ENCODE peak calls at places on chromosome 15, in seven cellular contexts. One of them, this sample, is unnamed.

GRCh38 chr15:81888748-81889479 is 156.9 kb downstream of the MEX3B start:
- DNase-seq in mesendoderm: no peak
- DNase-seq in IMR-90: peak; percentile 76
- DNase-seq in NCI-H774: no peak
- DNase-seq in frontal cortex: no peak
- DNase-seq in pons: no peak
- DNase-seq in Panc1: no peak
- DNase-seq in this sample: no peak

GRCh38 chr15:57994468-57995154 is 70.9 kb downstream of the ALDH1A2 start:
- DNase-seq in mesendoderm: no peak
- DNase-seq in IMR-90: no peak
- DNase-seq in NCI-H774: peak; percentile 32
- DNase-seq in frontal cortex: no peak
- DNase-seq in pons: no peak
- DNase-seq in Panc1: no peak
- DNase-seq in this sample: no peak

GRCh38 chr15:29102911-29103824 is 166.5 kb downstream of the NSMCE3 start:
- DNase-seq in mesendoderm: peak; percentile 52
- DNase-seq in IMR-90: no peak
- DNase-seq in NCI-H774: no peak
- DNase-seq in frontal cortex: no peak
- DNase-seq in pons: no peak
- DNase-seq in Panc1: no peak
- DNase-seq in this sample: peak; percentile 78

GRCh38 chr15:79769081-79769481 is 127.7 kb downstream of the MTHFS start:
- DNase-seq in mesendoderm: peak; percentile 8
- DNase-seq in IMR-90: no peak
- DNase-seq in NCI-H774: no peak
- DNase-seq in frontal cortex: no peak
- DNase-seq in pons: peak; percentile 43
- DNase-seq in Panc1: no peak
- DNase-seq in this sample: peak; percentile 28

GRCh38 chr15:52790166-52790708 is at the start of gene ONECUT1:
- DNase-seq in mesendoderm: peak; percentile 72
- DNase-seq in IMR-90: peak; percentile 2
- DNase-seq in NCI-H774: peak; percentile 45
- DNase-seq in frontal cortex: peak; percentile 79
- DNase-seq in pons: no peak
- DNase-seq in Panc1: no peak
- DNase-seq in this sample: peak; percentile 79

GRCh38 chr15:101619615-101619865 is 32.6 kb downstream of the TM2D3 start:
- DNase-seq in mesendoderm: no peak
- DNase-seq in IMR-90: no peak
- DNase-seq in NCI-H774: no peak
- DNase-seq in frontal cortex: no peak
- DNase-seq in pons: no peak
- DNase-seq in Panc1: no peak
- DNase-seq in this sample: no peak

GRCh38 chr15:77186518-77187095 is 115.7 kb upstream of the TSPAN3 start:
- DNase-seq in mesendoderm: peak; percentile 32
- DNase-seq in IMR-90: peak; percentile 47
- DNase-seq in NCI-H774: no peak
- DNase-seq in frontal cortex: peak; percentile 17
- DNase-seq in pons: peak; percentile 61
- DNase-seq in Panc1: no peak
- DNase-seq in this sample: peak; percentile 41

GRCh38 chr15:50876989-50877360 is 31.5 kb upstream of the AP4E1 start:
- DNase-seq in mesendoderm: peak; percentile 96
- DNase-seq in IMR-90: peak; percentile 93
- DNase-seq in NCI-H774: peak; percentile 67
- DNase-seq in frontal cortex: peak; percentile 70
- DNase-seq in pons: peak; percentile 90
- DNase-seq in Panc1: peak; percentile 93
- DNase-seq in this sample: peak; percentile 94

GRCh38 chr15:31799711-31800321 is 230.5 kb upstream of the CHRNA7 start:
- DNase-seq in mesendoderm: no peak
- DNase-seq in IMR-90: no peak
- DNase-seq in NCI-H774: no peak
- DNase-seq in frontal cortex: no peak
- DNase-seq in pons: no peak
- DNase-seq in Panc1: no peak
- DNase-seq in this sample: no peak

GRCh38 chr15:101071651-101072050 is 152.5 kb downstream of the LRRK1 start:
- DNase-seq in mesendoderm: no peak
- DNase-seq in IMR-90: no peak
- DNase-seq in NCI-H774: no peak
- DNase-seq in frontal cortex: no peak
- DNase-seq in pons: no peak
- DNase-seq in Panc1: no peak
- DNase-seq in this sample: no peak

GRCh38 chr15:45522931-45523331 is 376 bp upstream of the SLC30A4 start:
- DNase-seq in mesendoderm: peak; percentile 46
- DNase-seq in IMR-90: peak; percentile 25
- DNase-seq in NCI-H774: peak; percentile 32
- DNase-seq in frontal cortex: no peak
- DNase-seq in pons: peak; percentile 58
- DNase-seq in Panc1: peak; percentile 17
- DNase-seq in this sample: peak; percentile 65

GRCh38 chr15:77841376-77841775 is 208.7 kb upstream of the LINGO1 start:
- DNase-seq in mesendoderm: no peak
- DNase-seq in IMR-90: no peak
- DNase-seq in NCI-H774: no peak
- DNase-seq in frontal cortex: no peak
- DNase-seq in pons: no peak
- DNase-seq in Panc1: no peak
- DNase-seq in this sample: no peak

GRCh38 chr15:63522143-63522531 is 17.7 kb downstream of the USP3 start:
- DNase-seq in mesendoderm: no peak
- DNase-seq in IMR-90: no peak
- DNase-seq in NCI-H774: no peak
- DNase-seq in frontal cortex: no peak
- DNase-seq in pons: no peak
- DNase-seq in Panc1: no peak
- DNase-seq in this sample: no peak

GRCh38 chr15:68054658-68055223 is 626 bp downstream of the PIAS1 start:
- DNase-seq in mesendoderm: peak; percentile 86
- DNase-seq in IMR-90: peak; percentile 21
- DNase-seq in NCI-H774: no peak
- DNase-seq in frontal cortex: peak; percentile 56
- DNase-seq in pons: peak; percentile 33
- DNase-seq in Panc1: no peak
- DNase-seq in this sample: peak; percentile 90

GRCh38 chr15:82047493-82048446 is 2.0 kb upstream of the MEX3B start:
- DNase-seq in mesendoderm: peak; percentile 81
- DNase-seq in IMR-90: peak; percentile 32
- DNase-seq in NCI-H774: no peak
- DNase-seq in frontal cortex: no peak
- DNase-seq in pons: peak; percentile 66
- DNase-seq in Panc1: no peak
- DNase-seq in this sample: peak; percentile 84

GRCh38 chr15:57758556-57758955 is 52.0 kb downstream of the POLR2M start:
- DNase-seq in mesendoderm: no peak
- DNase-seq in IMR-90: no peak
- DNase-seq in NCI-H774: no peak
- DNase-seq in frontal cortex: no peak
- DNase-seq in pons: no peak
- DNase-seq in Panc1: no peak
- DNase-seq in this sample: no peak

GRCh38 chr15:98927990-98928389 is 79.6 kb downstream of the PGPEP1L start:
- DNase-seq in mesendoderm: no peak
- DNase-seq in IMR-90: no peak
- DNase-seq in NCI-H774: no peak
- DNase-seq in frontal cortex: no peak
- DNase-seq in pons: no peak
- DNase-seq in Panc1: no peak
- DNase-seq in this sample: no peak

GRCh38 chr15:76325704-76326103 is 10.9 kb upstream of the ISL2 start:
- DNase-seq in mesendoderm: no peak
- DNase-seq in IMR-90: no peak
- DNase-seq in NCI-H774: no peak
- DNase-seq in frontal cortex: no peak
- DNase-seq in pons: no peak
- DNase-seq in Panc1: no peak
- DNase-seq in this sample: no peak

GRCh38 chr15:83656943-83657528 is 3.1 kb downstream of the ADAMTSL3 start:
- DNase-seq in mesendoderm: no peak
- DNase-seq in IMR-90: no peak
- DNase-seq in NCI-H774: no peak
- DNase-seq in frontal cortex: no peak
- DNase-seq in pons: no peak
- DNase-seq in Panc1: no peak
- DNase-seq in this sample: no peak

GRCh38 chr15:87816811-87817210 is 439.7 kb downstream of the NTRK3 start:
- DNase-seq in mesendoderm: no peak
- DNase-seq in IMR-90: peak; percentile 99
- DNase-seq in NCI-H774: no peak
- DNase-seq in frontal cortex: no peak
- DNase-seq in pons: no peak
- DNase-seq in Panc1: peak; percentile 2
- DNase-seq in this sample: no peak

GRCh38 chr15:68418611-68419161 is 13.3 kb downstream of the ITGA11 start:
- DNase-seq in mesendoderm: no peak
- DNase-seq in IMR-90: peak; percentile 88
- DNase-seq in NCI-H774: peak; percentile 41
- DNase-seq in frontal cortex: no peak
- DNase-seq in pons: no peak
- DNase-seq in Panc1: no peak
- DNase-seq in this sample: no peak

GRCh38 chr15:67823371-67824156 is 1.7 kb upstream of the SKOR1 start:
- DNase-seq in mesendoderm: no peak
- DNase-seq in IMR-90: no peak
- DNase-seq in NCI-H774: peak; percentile 38
- DNase-seq in frontal cortex: no peak
- DNase-seq in pons: no peak
- DNase-seq in Panc1: no peak
- DNase-seq in this sample: peak; percentile 48

GRCh38 chr15:34233614-34234013 is 8.8 kb downstream of the EMC4 start:
- DNase-seq in mesendoderm: no peak
- DNase-seq in IMR-90: no peak
- DNase-seq in NCI-H774: peak; percentile 77
- DNase-seq in frontal cortex: no peak
- DNase-seq in pons: no peak
- DNase-seq in Panc1: no peak
- DNase-seq in this sample: no peak

GRCh38 chr15:47737424-47737823 is 20.1 kb downstream of the SEMA6D start:
- DNase-seq in mesendoderm: no peak
- DNase-seq in IMR-90: peak; percentile 44
- DNase-seq in NCI-H774: no peak
- DNase-seq in frontal cortex: no peak
- DNase-seq in pons: no peak
- DNase-seq in Panc1: no peak
- DNase-seq in this sample: no peak

GRCh38 chr15:73907018-73907394 is 19.3 kb upstream of the LOXL1 start:
- DNase-seq in mesendoderm: no peak
- DNase-seq in IMR-90: no peak
- DNase-seq in NCI-H774: no peak
- DNase-seq in frontal cortex: no peak
- DNase-seq in pons: no peak
- DNase-seq in Panc1: no peak
- DNase-seq in this sample: no peak

GRCh38 chr15:79050341-79050740 is 40.2 kb downstream of the RASGRF1 start:
- DNase-seq in mesendoderm: no peak
- DNase-seq in IMR-90: no peak
- DNase-seq in NCI-H774: no peak
- DNase-seq in frontal cortex: no peak
- DNase-seq in pons: no peak
- DNase-seq in Panc1: no peak
- DNase-seq in this sample: no peak

GRCh38 chr15:41661078-41661528 is 898 bp downstream of the MGA start:
- DNase-seq in mesendoderm: no peak
- DNase-seq in IMR-90: no peak
- DNase-seq in NCI-H774: no peak
- DNase-seq in frontal cortex: no peak
- DNase-seq in pons: no peak
- DNase-seq in Panc1: no peak
- DNase-seq in this sample: peak; percentile 46

GRCh38 chr15:69090197-69090948 is 70.1 kb upstream of the GLCE start:
- DNase-seq in mesendoderm: peak; percentile 62
- DNase-seq in IMR-90: peak; percentile 29
- DNase-seq in NCI-H774: no peak
- DNase-seq in frontal cortex: no peak
- DNase-seq in pons: no peak
- DNase-seq in Panc1: no peak
- DNase-seq in this sample: peak; percentile 94

GRCh38 chr15:39466428-39466827 is 114.5 kb upstream of the THBS1 start:
- DNase-seq in mesendoderm: no peak
- DNase-seq in IMR-90: peak; percentile 39
- DNase-seq in NCI-H774: no peak
- DNase-seq in frontal cortex: no peak
- DNase-seq in pons: no peak
- DNase-seq in Panc1: no peak
- DNase-seq in this sample: peak; percentile 8

GRCh38 chr15:39269352-39269751 is 311.5 kb upstream of the THBS1 start:
- DNase-seq in mesendoderm: peak; percentile 59
- DNase-seq in IMR-90: no peak
- DNase-seq in NCI-H774: no peak
- DNase-seq in frontal cortex: no peak
- DNase-seq in pons: no peak
- DNase-seq in Panc1: no peak
- DNase-seq in this sample: no peak

GRCh38 chr15:50046868-50047267 is 72.2 kb downstream of the ATP8B4 start:
- DNase-seq in mesendoderm: no peak
- DNase-seq in IMR-90: peak; percentile 47
- DNase-seq in NCI-H774: no peak
- DNase-seq in frontal cortex: no peak
- DNase-seq in pons: no peak
- DNase-seq in Panc1: no peak
- DNase-seq in this sample: no peak

GRCh38 chr15:98938105-98938417 is 69.5 kb downstream of the PGPEP1L start:
- DNase-seq in mesendoderm: no peak
- DNase-seq in IMR-90: no peak
- DNase-seq in NCI-H774: no peak
- DNase-seq in frontal cortex: no peak
- DNase-seq in pons: no peak
- DNase-seq in Panc1: no peak
- DNase-seq in this sample: no peak

GRCh38 chr15:89161666-89162065 is 59.7 kb downstream of the RLBP1 start:
- DNase-seq in mesendoderm: no peak
- DNase-seq in IMR-90: no peak
- DNase-seq in NCI-H774: no peak
- DNase-seq in frontal cortex: no peak
- DNase-seq in pons: peak; percentile 58
- DNase-seq in Panc1: no peak
- DNase-seq in this sample: no peak